ENCODE peak calls at places on chromosomes 11 and 22, in six cellular contexts. Z is neural progenitor cell, D is mesendoderm, I is psoas muscle, B is Peyer's patch, F is lower lobe of right lung. E is an unnamed sample.
A peak's percentile ranks its signal among the peaks of the same experiment; 100 is the strongest.

GRCh38 chr11:11533057-11533456 is 88.7 kb downstream of the GALNT18 start:
- DNase-seq in Z (no peak), D (no peak), I (no peak), B (no peak), F (no peak), E (no peak)

GRCh38 chr11:64747961-64748715 is 4.2 kb upstream of the RASGRP2 start:
- DNase-seq in Z (no peak), D (no peak), I (peak; percentile 39), B (no peak), F (no peak), E (no peak)

GRCh38 chr22:26527574-26528465 is 15.5 kb upstream of the TFIP11 start:
- DNase-seq in Z (no peak), D (no peak), I (peak; percentile 70), B (no peak), F (no peak), E (no peak)

GRCh38 chr22:43879901-43880742 is 11.7 kb downstream of the PNPLA5 start:
- DNase-seq in Z (no peak), D (no peak), I (peak; percentile 25), B (no peak), F (no peak), E (no peak)

GRCh38 chr11:64593156-64594105 is 2.4 kb downstream of the SLC22A12 start:
- DNase-seq in Z (no peak), D (no peak), I (peak; percentile 39), B (peak; percentile 36), F (peak; percentile 41), E (no peak)

GRCh38 chr22:23781533-23781932 is 5.2 kb upstream of the SMARCB1 start:
- DNase-seq in Z (no peak), D (no peak), I (peak; percentile 85), B (no peak), F (no peak), E (no peak)

GRCh38 chr22:20414059-20414440 is 20.1 kb downstream of the ZNF74 start:
- DNase-seq in Z (no peak), D (no peak), I (no peak), B (no peak), F (peak; percentile 1), E (no peak)

GRCh38 chr11:47843354-47844060 is 4.6 kb downstream of the NUP160 start:
- DNase-seq in Z (no peak), D (no peak), I (no peak), B (no peak), F (no peak), E (no peak)

GRCh38 chr11:118241191-118242098 is 10.7 kb downstream of the MPZL3 start:
- DNase-seq in Z (no peak), D (peak; percentile 38), I (no peak), B (no peak), F (peak; percentile 52), E (peak; percentile 79)

GRCh38 chr22:27797793-27798525 is 3.6 kb downstream of the MN1 start:
- DNase-seq in Z (peak; percentile 57), D (no peak), I (peak; percentile 81), B (no peak), F (no peak), E (no peak)

GRCh38 chr11:7671347-7671746 is 2.0 kb downstream of the CYB5R2 start:
- DNase-seq in Z (no peak), D (no peak), I (no peak), B (no peak), F (no peak), E (no peak)

GRCh38 chr22:38866399-38867123 is 5.5 kb downstream of the CBX6 start:
- DNase-seq in Z (peak; percentile 77), D (peak; percentile 49), I (no peak), B (no peak), F (peak; percentile 38), E (no peak)

GRCh38 chr11:100557830-100558611 is 129.1 kb upstream of the ARHGAP42 start:
- DNase-seq in Z (no peak), D (no peak), I (no peak), B (peak; percentile 53), F (no peak), E (no peak)

GRCh38 chr11:10990637-10991036 is 132.8 kb upstream of the ZBED5 start:
- DNase-seq in Z (no peak), D (no peak), I (no peak), B (no peak), F (no peak), E (no peak)

GRCh38 chr11:64003807-64004589 is 17.8 kb downstream of the OTUB1 start:
- DNase-seq in Z (no peak), D (no peak), I (no peak), B (no peak), F (no peak), E (no peak)

GRCh38 chr11:13114566-13115465 is 105.7 kb downstream of the RASSF10 start:
- DNase-seq in Z (peak; percentile 91), D (peak; percentile 97), I (no peak), B (no peak), F (peak; percentile 48), E (peak; percentile 61)

GRCh38 chr11:6505577-6506240 is 8.6 kb downstream of the DNHD1 start:
- DNase-seq in Z (peak; percentile 51), D (peak; percentile 79), I (no peak), B (no peak), F (no peak), E (no peak)

GRCh38 chr11:120337896-120338840 is 2.0 kb downstream of the ARHGEF12 start:
- DNase-seq in Z (peak; percentile 16), D (no peak), I (no peak), B (no peak), F (no peak), E (no peak)

GRCh38 chr11:111301004-111301839 is 2.9 kb downstream of the POU2AF3 start:
- DNase-seq in Z (no peak), D (no peak), I (no peak), B (no peak), F (no peak), E (no peak)

GRCh38 chr11:73950869-73951710 is at the start of gene DNAJB13:
- DNase-seq in Z (peak; percentile 85), D (peak; percentile 92), I (no peak), B (no peak), F (peak; percentile 64), E (no peak)

GRCh38 chr22:20816559-20816958 is 42.1 kb downstream of the PI4KA start:
- DNase-seq in Z (no peak), D (no peak), I (no peak), B (no peak), F (no peak), E (peak; percentile 10)

GRCh38 chr11:65310215-65310614 is 4.5 kb upstream of the CDC42EP2 start:
- DNase-seq in Z (peak; percentile 26), D (no peak), I (peak; percentile 79), B (no peak), F (no peak), E (no peak)

GRCh38 chr11:67371549-67372231 is 1.7 kb downstream of the CLCF1 start:
- DNase-seq in Z (peak; percentile 64), D (peak; percentile 80), I (no peak), B (no peak), F (peak; percentile 64), E (no peak)
- H3K4me1 ChIP-seq in Z (peaks cover 47% of the 10 kb centered on the region), D (peaks cover 19% of the 10 kb centered on the region), I (peaks cover 16% of the 10 kb centered on the region), B (peaks cover 34% of the 10 kb centered on the region), F (peaks cover 64% of the 10 kb centered on the region), E (peaks cover 21% of the 10 kb centered on the region)

GRCh38 chr22:29267858-29268510 is at the start of the genes EWSR1 and RHBDD3:
- DNase-seq in Z (peak; percentile 97), D (peak; percentile 98), I (peak; percentile 99), B (peak; percentile 97), F (peak; percentile 97), E (peak; percentile 91)
- H3K4me1 ChIP-seq in Z (peaks cover 36% of the 10 kb centered on the region), D (peaks cover 11% of the 10 kb centered on the region), I (peaks cover 57% of the 10 kb centered on the region), B (peaks cover 27% of the 10 kb centered on the region), F (peaks cover 49% of the 10 kb centered on the region), E (peaks cover 7% of the 10 kb centered on the region)

DNA sequence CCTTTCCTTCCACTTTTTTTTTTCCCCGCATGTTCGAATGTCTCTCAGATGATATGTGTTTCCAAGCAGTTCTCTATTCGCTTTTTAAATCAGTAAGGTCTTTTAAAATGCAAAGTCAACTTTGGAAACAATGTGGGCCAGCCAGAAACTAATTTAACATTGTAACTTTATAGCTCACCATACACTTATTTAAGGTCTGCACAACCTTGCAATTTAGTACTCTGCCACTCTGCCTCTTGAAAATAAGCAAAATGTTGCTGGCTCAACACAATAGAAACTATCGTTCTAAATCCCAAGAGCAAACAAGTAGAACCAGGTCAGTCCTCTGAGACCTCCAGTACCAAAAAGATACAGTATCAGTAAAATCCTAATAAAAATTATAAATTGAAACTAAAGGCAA is 109.0 kb downstream of the SIK3 start:
- DNase-seq in Z (no peak), D (no peak), I (no peak), B (no peak), F (no peak), E (no peak)
- H3K4me1 ChIP-seq in Z (peaks cover 40% of the 10 kb centered on the region), D (peaks cover 2% of the 10 kb centered on the region), I (peaks cover 70% of the 10 kb centered on the region), B (peaks cover 19% of the 10 kb centered on the region), F (peaks cover 51% of the 10 kb centered on the region), E (peaks cover 32% of the 10 kb centered on the region)

DNA sequence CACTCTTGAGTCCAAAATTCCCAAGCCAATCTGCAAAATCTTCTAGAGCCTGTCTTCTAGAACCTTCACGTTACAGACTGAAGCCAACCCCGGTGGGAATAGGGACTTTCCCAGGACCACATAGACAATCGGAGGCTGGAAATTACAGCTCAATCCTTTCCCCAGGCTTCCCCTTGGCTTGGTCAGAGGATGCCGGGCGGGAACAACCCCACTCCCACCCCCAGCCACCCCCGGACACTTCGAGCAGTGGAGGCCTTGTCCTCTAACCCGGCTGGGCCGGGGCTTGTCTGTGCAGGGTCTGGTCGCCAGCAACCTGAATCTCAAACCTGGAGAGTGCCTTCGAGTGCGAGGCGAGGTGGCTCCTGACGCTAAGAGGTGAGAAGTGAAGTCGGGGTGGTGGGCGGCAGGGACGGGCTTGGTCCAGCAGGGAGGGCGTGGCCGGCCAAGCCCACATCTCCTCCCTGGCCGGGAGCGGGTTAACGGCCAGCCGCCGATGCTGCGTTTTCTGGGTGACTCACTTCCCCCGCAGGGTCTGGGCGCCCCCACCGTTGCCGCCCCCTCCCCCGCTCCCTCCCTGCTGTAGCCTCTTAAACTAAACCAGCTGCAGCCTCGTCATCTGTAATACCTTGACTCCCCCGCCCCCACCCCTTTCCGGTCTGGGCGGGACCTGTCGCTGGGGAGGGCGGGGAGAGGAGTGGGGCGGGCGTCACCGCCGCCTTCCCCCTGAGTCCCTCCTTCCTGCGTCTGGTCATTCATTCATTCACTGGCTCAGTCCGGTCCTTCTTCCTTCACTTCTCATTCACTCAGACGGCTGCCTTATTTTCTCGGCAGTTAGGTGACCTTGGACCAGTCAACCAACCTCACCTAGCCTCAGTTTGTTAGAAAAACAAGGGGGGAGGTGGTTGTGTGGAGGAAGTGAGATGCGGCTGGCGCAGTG is 1.5 kb downstream of the LGALS1 start:
- DNase-seq in Z (peak; percentile 85), D (peak; percentile 98), I (peak; percentile 93), B (peak; percentile 87), F (peak; percentile 88), E (peak; percentile 73)
- H3K4me1 ChIP-seq in Z (no peaks in the 10 kb centered on the region), D (no peaks in the 10 kb centered on the region), I (peaks cover 31% of the 10 kb centered on the region), B (peaks cover 15% of the 10 kb centered on the region), F (peaks cover 61% of the 10 kb centered on the region), E (no peaks in the 10 kb centered on the region)

GRCh38 chr11:134742228-134742612 is 330.2 kb upstream of the B3GAT1 start:
- DNase-seq in Z (no peak), D (no peak), I (no peak), B (no peak), F (no peak), E (no peak)
- H3K4me1 ChIP-seq in Z (no peaks in the 10 kb centered on the region), D (peaks cover 4% of the 10 kb centered on the region), I (no peaks in the 10 kb centered on the region), B (no peaks in the 10 kb centered on the region), F (peaks cover 15% of the 10 kb centered on the region), E (no peaks in the 10 kb centered on the region)